ENCODE peak calls at places on chromosomes 13 and 19, in four cellular contexts. One of them, this sample, is unnamed.
A peak's percentile ranks its signal among the peaks of the same experiment; 100 is the strongest.

GRCh38 chr13:109655206-109655600 is 131.2 kb downstream of the IRS2 start:
- DNase-seq in tibial nerve: no peak
- DNase-seq in colonic mucosa: no peak
- DNase-seq in AG04450: no peak
- DNase-seq in this sample: no peak

GRCh38 chr19:11693505-11694499 is 44.9 kb downstream of the ZNF823 start:
- DNase-seq in tibial nerve: no peak
- DNase-seq in AG04450: no peak
- DNase-seq in colonic mucosa: peak; percentile 26
- DNase-seq in this sample: peak; percentile 11

GRCh38 chr13:46119883-46120614 is 15.2 kb upstream of the CPB2 start:
- DNase-seq in colonic mucosa: no peak
- DNase-seq in tibial nerve: no peak
- DNase-seq in AG04450: no peak
- DNase-seq in this sample: peak; percentile 8

GRCh38 chr19:12953456-12954149 is 3.4 kb downstream of the GADD45GIP1 start:
- DNase-seq in tibial nerve: no peak
- DNase-seq in AG04450: no peak
- DNase-seq in colonic mucosa: no peak
- DNase-seq in this sample: no peak

GRCh38 chr19:5360003-5360820 is 19.6 kb upstream of the PTPRS start:
- DNase-seq in colonic mucosa: no peak
- DNase-seq in tibial nerve: no peak
- DNase-seq in AG04450: no peak
- DNase-seq in this sample: peak; percentile 13

GRCh38 chr13:32267836-32268439 is 47.2 kb downstream of the ZAR1L start:
- DNase-seq in tibial nerve: no peak
- DNase-seq in colonic mucosa: peak; percentile 60
- DNase-seq in AG04450: no peak
- DNase-seq in this sample: peak; percentile 68

GRCh38 chr13:36029171-36029570 is 102.0 kb downstream of the DCLK1 start:
- DNase-seq in tibial nerve: no peak
- DNase-seq in colonic mucosa: no peak
- DNase-seq in AG04450: no peak
- DNase-seq in this sample: no peak

GRCh38 chr13:101522607-101523006 is 70.1 kb downstream of the ITGBL1 start:
- DNase-seq in tibial nerve: no peak
- DNase-seq in AG04450: no peak
- DNase-seq in colonic mucosa: no peak
- DNase-seq in this sample: no peak

GRCh38 chr19:47020992-47021496 is 1.4 kb downstream of the NPAS1 start:
- DNase-seq in colonic mucosa: no peak
- DNase-seq in tibial nerve: no peak
- DNase-seq in AG04450: no peak
- DNase-seq in this sample: no peak

GRCh38 chr19:46925548-46925950 is 64.8 kb downstream of the ARHGAP35 start:
- DNase-seq in AG04450: no peak
- DNase-seq in tibial nerve: no peak
- DNase-seq in colonic mucosa: peak; percentile 71
- DNase-seq in this sample: peak; percentile 70

GRCh38 chr19:46976845-46977320 is 42.8 kb upstream of the NPAS1 start:
- DNase-seq in AG04450: no peak
- DNase-seq in tibial nerve: no peak
- DNase-seq in colonic mucosa: no peak
- DNase-seq in this sample: peak; percentile 45

GRCh38 chr13:110294146-110294545 is 12.8 kb downstream of the COL4A1 start:
- DNase-seq in tibial nerve: no peak
- DNase-seq in AG04450: no peak
- DNase-seq in colonic mucosa: no peak
- DNase-seq in this sample: no peak

GRCh38 chr19:3599776-3600183 is 6.9 kb downstream of the TBXA2R start:
- DNase-seq in tibial nerve: no peak
- DNase-seq in colonic mucosa: no peak
- DNase-seq in AG04450: no peak
- DNase-seq in this sample: no peak

GRCh38 chr19:49924004-49924880 is 4.8 kb upstream of the ATF5 start:
- DNase-seq in tibial nerve: no peak
- DNase-seq in AG04450: no peak
- DNase-seq in colonic mucosa: no peak
- DNase-seq in this sample: no peak

GRCh38 chr19:48608798-48609263 is 2.3 kb downstream of the SPACA4 start:
- DNase-seq in AG04450: no peak
- DNase-seq in colonic mucosa: peak; percentile 60
- DNase-seq in tibial nerve: no peak
- DNase-seq in this sample: peak; percentile 66

GRCh38 chr19:45518469-45518826 is 11.2 kb downstream of the VASP start:
- DNase-seq in colonic mucosa: no peak
- DNase-seq in AG04450: no peak
- DNase-seq in tibial nerve: no peak
- DNase-seq in this sample: no peak

GRCh38 chr19:58585442-58586130 is 12.5 kb upstream of the MZF1 start:
- DNase-seq in AG04450: no peak
- DNase-seq in tibial nerve: no peak
- DNase-seq in colonic mucosa: no peak
- DNase-seq in this sample: no peak

GRCh38 chr13:113669231-113669870 is 2.3 kb downstream of the GRK1 start:
- DNase-seq in tibial nerve: no peak
- DNase-seq in colonic mucosa: no peak
- DNase-seq in AG04450: no peak
- DNase-seq in this sample: no peak

GRCh38 chr19:54199401-54199800 is 1.3 kb upstream of the RPS9 start:
- DNase-seq in tibial nerve: no peak
- DNase-seq in colonic mucosa: no peak
- DNase-seq in AG04450: no peak
- DNase-seq in this sample: no peak

GRCh38 chr13:85543144-85543543 is 256.1 kb downstream of the SLITRK6 start:
- DNase-seq in colonic mucosa: no peak
- DNase-seq in tibial nerve: no peak
- DNase-seq in AG04450: no peak
- DNase-seq in this sample: no peak

GRCh38 chr19:51091126-51091525 is 8.4 kb upstream of the KLK14 start:
- DNase-seq in colonic mucosa: no peak
- DNase-seq in tibial nerve: no peak
- DNase-seq in AG04450: no peak
- DNase-seq in this sample: no peak

GRCh38 chr13:77868717-77869116 is 49.9 kb downstream of the EDNRB start:
- DNase-seq in AG04450: no peak
- DNase-seq in colonic mucosa: no peak
- DNase-seq in tibial nerve: no peak
- DNase-seq in this sample: no peak

GRCh38 chr19:6752257-6753177 is 13.0 kb downstream of the TRIP10 start:
- DNase-seq in colonic mucosa: peak; percentile 89
- DNase-seq in AG04450: no peak
- DNase-seq in tibial nerve: no peak
- DNase-seq in this sample: peak; percentile 28

GRCh38 chr13:90757127-90757680 is 590.3 kb upstream of the MIR17HG start:
- DNase-seq in tibial nerve: no peak
- DNase-seq in AG04450: no peak
- DNase-seq in colonic mucosa: no peak
- DNase-seq in this sample: no peak

GRCh38 chr19:42553292-42554045 is 25.2 kb upstream of the CEACAM1 start:
- DNase-seq in colonic mucosa: no peak
- DNase-seq in AG04450: peak; percentile 27
- DNase-seq in tibial nerve: no peak
- DNase-seq in this sample: no peak

GRCh38 chr19:48659768-48660167 is 13.0 kb downstream of the NTN5 start:
- DNase-seq in tibial nerve: no peak
- DNase-seq in AG04450: no peak
- DNase-seq in colonic mucosa: no peak
- DNase-seq in this sample: peak; percentile 44

GRCh38 chr13:114151565-114152284 is 19.3 kb upstream of the RASA3 start:
- DNase-seq in colonic mucosa: peak; percentile 93
- DNase-seq in AG04450: no peak
- DNase-seq in tibial nerve: no peak
- DNase-seq in this sample: peak; percentile 45

DNA sequence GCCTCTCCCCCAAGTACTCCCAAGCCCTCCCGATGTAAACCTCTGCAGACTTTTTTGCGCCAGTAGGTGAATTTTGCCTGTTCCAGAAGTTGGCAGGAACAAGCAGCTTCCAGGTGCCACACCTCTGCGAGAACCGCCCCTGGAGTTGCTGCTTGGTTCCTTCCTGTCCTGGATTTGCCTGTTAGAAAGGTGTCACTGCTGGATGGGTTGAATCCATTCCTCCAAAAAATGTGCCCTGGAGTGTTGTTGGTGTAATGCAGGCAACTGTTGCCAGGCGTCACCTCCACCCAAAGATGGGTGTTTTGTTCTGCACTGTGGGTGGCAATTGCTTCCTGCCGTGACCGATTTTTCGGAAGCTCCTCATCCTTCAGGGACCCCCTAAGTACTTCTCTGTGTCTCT is 5.7 kb downstream of the PGPEP1 start:
- DNase-seq in colonic mucosa: peak; percentile 64
- DNase-seq in AG04450: no peak
- DNase-seq in tibial nerve: no peak
- DNase-seq in this sample: no peak
- TF ChIP-seq CTCF in colonic mucosa: no peak
- TF ChIP-seq CTCF in AG04450: no peak
- TF ChIP-seq CTCF in tibial nerve: no peak
- TF ChIP-seq CTCF in this sample: no peak

GRCh38 chr19:18281082-18282020 is at the start of gene JUND:
- DNase-seq in colonic mucosa: peak; percentile 96
- DNase-seq in AG04450: peak; percentile 94
- DNase-seq in tibial nerve: peak; percentile 98
- DNase-seq in this sample: peak; percentile 95
- TF ChIP-seq CTCF in colonic mucosa: no peak
- TF ChIP-seq CTCF in AG04450: no peak
- TF ChIP-seq CTCF in tibial nerve: peak; percentile 24
- TF ChIP-seq CTCF in this sample: no peak

DNA sequence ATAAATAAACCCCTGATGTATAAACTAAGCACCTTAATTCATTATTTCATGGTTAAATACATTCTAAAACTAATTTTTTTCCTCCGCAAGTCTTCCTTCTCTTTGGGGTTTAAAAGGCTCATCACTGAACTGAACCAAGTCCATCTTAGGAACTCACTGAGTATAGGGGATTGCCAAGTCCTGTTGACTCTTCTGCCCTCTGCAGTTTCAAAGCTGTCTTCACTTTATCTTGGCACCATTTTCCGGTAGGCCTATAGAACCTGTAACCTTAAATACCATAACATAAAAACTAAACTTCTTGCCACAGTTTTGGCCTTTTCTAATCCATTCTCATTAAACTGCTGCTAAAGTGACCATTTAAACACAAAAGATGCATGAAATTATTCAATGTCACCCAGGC is 66.5 kb upstream of the USPL1 start:
- DNase-seq in colonic mucosa: no peak
- DNase-seq in tibial nerve: no peak
- DNase-seq in AG04450: no peak
- DNase-seq in this sample: no peak
- TF ChIP-seq CTCF in colonic mucosa: peak; percentile 21
- TF ChIP-seq CTCF in tibial nerve: no peak
- TF ChIP-seq CTCF in AG04450: peak; percentile 44
- TF ChIP-seq CTCF in this sample: no peak

DNA sequence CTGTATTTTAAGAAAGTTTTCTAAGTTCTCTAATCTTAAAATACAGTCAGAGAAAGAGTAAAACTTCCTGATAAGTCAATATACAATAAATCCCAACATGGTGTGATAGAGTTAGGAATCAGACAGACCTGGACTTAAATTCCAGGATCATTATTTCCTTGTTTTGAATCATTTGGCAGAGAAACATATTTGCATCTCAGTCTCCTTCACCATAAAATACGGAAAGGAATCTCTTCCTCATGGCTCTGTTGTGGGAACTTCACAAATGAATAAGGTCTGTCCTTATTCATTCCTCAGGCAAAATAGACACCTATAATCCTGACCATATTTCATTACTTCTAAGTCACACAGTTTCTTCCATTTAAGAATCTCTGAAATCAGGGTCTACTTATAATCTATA is 19.3 kb upstream of the SERP2 start:
- DNase-seq in colonic mucosa: no peak
- DNase-seq in AG04450: no peak
- DNase-seq in tibial nerve: no peak
- DNase-seq in this sample: no peak
- TF ChIP-seq CTCF in colonic mucosa: no peak
- TF ChIP-seq CTCF in AG04450: no peak
- TF ChIP-seq CTCF in tibial nerve: no peak
- TF ChIP-seq CTCF in this sample: no peak

This sample was measured in Calu3.